ENCODE peak calls at places on chromosomes 16 and 17, in eight cellular contexts. X is heart left ventricle, V is GM23248, B is hepatocyte, Y is IMR-90, L is ovary, W is mammary epithelial cell, N is left ventricle myocardium inferior. U is an unnamed sample.
A peak's percentile ranks its signal among the peaks of the same experiment; 100 is the strongest.

GRCh38 chr17:57431415-57431814 is 175.1 kb downstream of the MSI2 start:
- DNase-seq in N (no peak), Y (no peak), X (no peak), V (no peak), W (no peak), B (no peak), L (no peak), U (no peak)

GRCh38 chr17:66405836-66406679 is 103.6 kb downstream of the PRKCA start:
- DNase-seq in L (no peak), N (no peak), B (no peak), X (no peak), W (no peak), V (no peak), Y (no peak), U (no peak)

GRCh38 chr16:89890886-89891657 is 17.7 kb downstream of the TCF25 start:
- DNase-seq in V (no peak), B (no peak), N (no peak), W (peak; percentile 21), L (no peak), Y (no peak), X (no peak), U (no peak)

GRCh38 chr17:82920150-82920549 is 80.3 kb upstream of the ZNF750 start:
- DNase-seq in V (no peak), N (no peak), Y (no peak), B (no peak), W (no peak), L (no peak), X (no peak), U (no peak)

GRCh38 chr17:56314026-56314425 is 160.8 kb downstream of the ANKFN1 start:
- DNase-seq in B (no peak), V (peak; percentile 24), W (no peak), Y (peak; percentile 11), N (no peak), L (no peak), X (no peak), U (no peak)

GRCh38 chr17:50303051-50303450 is 28.8 kb downstream of the TMEM92 start:
- DNase-seq in W (no peak), X (no peak), Y (no peak), L (no peak), N (no peak), B (no peak), V (no peak), U (no peak)

GRCh38 chr16:29926675-29927522 is 873 bp upstream of the KCTD13 start:
- DNase-seq in N (no peak), Y (peak; percentile 23), L (peak; percentile 47), B (peak; percentile 44), V (peak; percentile 69), X (no peak), W (no peak), U (no peak)

GRCh38 chr17:33461051-33461450 is 168.0 kb upstream of the ASIC2 start:
- DNase-seq in X (no peak), W (no peak), L (no peak), V (no peak), Y (no peak), B (no peak), N (no peak), U (no peak)

GRCh38 chr16:56860226-56861020 is 4.6 kb upstream of the SLC12A3 start:
- DNase-seq in W (no peak), Y (no peak), B (no peak), N (no peak), V (no peak), X (no peak), L (no peak), U (no peak)

GRCh38 chr16:53576228-53576627 is 73.2 kb upstream of the AKTIP start:
- DNase-seq in X (no peak), B (no peak), L (no peak), W (no peak), N (no peak), V (no peak), Y (no peak), U (no peak)

GRCh38 chr16:85385463-85386331 is 227.4 kb upstream of the GSE1 start:
- DNase-seq in L (peak; percentile 19), Y (no peak), N (peak; percentile 10), B (no peak), X (peak; percentile 13), V (no peak), W (no peak), U (no peak)

GRCh38 chr17:41666336-41666680 is 22.4 kb upstream of the EIF1 start:
- DNase-seq in X (no peak), W (peak; percentile 59), V (peak; percentile 47), N (no peak), B (peak; percentile 75), Y (peak; percentile 78), L (no peak), U (no peak)

GRCh38 chr17:6435051-6435450 is at the start of gene AIPL1:
- DNase-seq in Y (no peak), X (no peak), V (no peak), L (no peak), B (no peak), W (no peak), N (no peak), U (no peak)

GRCh38 chr17:45282683-45283644 is 21.1 kb upstream of the SPATA32 start:
- DNase-seq in X (no peak), B (peak; percentile 58), V (peak; percentile 49), L (peak; percentile 71), Y (peak; percentile 88), W (no peak), N (peak; percentile 51), U (peak; percentile 96)

GRCh38 chr16:87931504-87931903 is 4.8 kb downstream of the CA5A start:
- DNase-seq in L (peak; percentile 20), W (no peak), X (no peak), N (no peak), V (no peak), Y (no peak), B (peak; percentile 40), U (no peak)

DNA sequence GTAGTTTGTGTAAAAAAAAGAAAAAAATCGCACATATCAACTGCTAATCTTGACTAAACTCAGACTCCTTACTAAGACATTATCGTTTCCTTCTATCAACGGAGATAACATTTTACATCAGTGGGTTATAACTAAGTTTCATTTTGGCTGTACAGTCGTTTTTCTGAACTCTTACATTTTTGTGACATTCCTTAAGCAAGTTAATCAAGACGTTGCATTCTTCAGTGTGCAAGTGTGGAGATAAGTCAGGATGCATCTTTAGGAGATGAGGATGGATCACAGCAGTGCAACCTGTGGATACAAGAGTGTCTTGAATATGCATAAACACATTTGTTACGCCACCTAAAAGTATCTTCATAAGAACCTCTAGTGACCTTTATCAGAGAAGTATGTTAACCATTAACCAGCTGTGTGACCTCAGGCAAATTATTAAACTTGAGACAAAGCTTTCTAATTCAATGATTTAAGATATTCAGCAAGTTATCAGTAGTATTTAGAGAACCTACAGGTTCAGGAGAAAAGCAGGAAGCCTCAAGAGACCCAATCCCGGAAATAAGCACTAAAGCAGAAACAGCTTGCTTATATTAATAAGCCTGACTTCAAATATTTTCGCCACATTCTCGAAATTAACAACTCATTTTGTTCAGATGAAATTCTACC is 9.4 kb downstream of the CMC2 start:
- DNase-seq in V (peak; percentile 12), L (no peak), X (no peak), B (peak; percentile 45), W (no peak), N (no peak), Y (no peak), U (no peak)
- H3K4me3 ChIP-seq in V (no peak overlapping the region), L (no peak overlapping the region), X (peak overlapping the region; percentile 7), B (peak overlapping the region; percentile 1), W (no peak overlapping the region), N (peak overlapping the region; percentile 42), Y (no peak overlapping the region), U (no peak overlapping the region)

GRCh38 chr16:66519482-66519881 is 30.4 kb downstream of the TK2 start:
- DNase-seq in V (no peak), X (no peak), N (no peak), Y (no peak), B (no peak), W (no peak), L (no peak), U (no peak)

GRCh38 chr16:66517586-66518263 is 32.2 kb downstream of the TK2 start:
- DNase-seq in L (peak; percentile 63), Y (no peak), V (no peak), B (no peak), X (no peak), N (peak; percentile 50), W (no peak), U (no peak)

GRCh38 chr16:66516808-66517585 is 32.9 kb downstream of the TK2 start:
- DNase-seq in L (peak; percentile 99), N (peak; percentile 97), B (peak; percentile 94), V (peak; percentile 89), W (peak; percentile 97), Y (peak; percentile 99), X (peak; percentile 97), U (peak; percentile 98)

GRCh38 chr16:66515543-66516171 is 34.3 kb downstream of the TK2 start:
- DNase-seq in L (peak; percentile 53), V (peak; percentile 80), X (no peak), Y (peak; percentile 37), N (no peak), W (no peak), B (peak; percentile 34), U (no peak)

GRCh38 chr16:66516172-66516807 is 33.6 kb downstream of the TK2 start:
- DNase-seq in W (no peak), V (peak; percentile 65), N (no peak), L (no peak), B (no peak), X (no peak), Y (no peak), U (no peak)
- H3K4me1 ChIP-seq in W (peaks cover 63% of the 10 kb centered on the region), V (peaks cover 46% of the 10 kb centered on the region), N (peaks cover 84% of the 10 kb centered on the region), L (peaks cover 25% of the 10 kb centered on the region), B (peaks cover 15% of the 10 kb centered on the region), X (peaks cover 73% of the 10 kb centered on the region), Y (peaks cover 35% of the 10 kb centered on the region), U (peaks cover 71% of the 10 kb centered on the region)

DNA sequence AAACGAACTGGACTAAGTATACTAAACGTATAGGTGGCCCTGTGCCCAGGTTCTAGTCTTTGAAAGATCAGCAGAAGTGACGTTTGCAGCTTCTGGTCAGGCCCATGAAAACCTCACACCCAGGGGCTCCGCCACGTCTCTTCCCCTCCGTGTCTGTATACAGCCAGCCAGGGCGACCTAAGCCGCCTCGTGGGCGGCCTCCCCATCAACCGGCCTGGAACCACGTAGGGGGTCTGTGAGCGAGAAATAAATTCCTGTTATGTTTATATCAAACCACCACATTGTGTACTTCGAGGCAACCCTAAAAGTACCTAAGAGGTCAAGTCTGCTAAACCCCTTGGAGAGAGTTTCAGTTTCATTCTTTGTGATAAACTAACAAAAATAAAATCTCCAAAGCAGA is 6.8 kb downstream of the TK1 start:
- DNase-seq in Y (peak; percentile 50), X (no peak), W (no peak), B (no peak), L (no peak), N (no peak), V (no peak), U (no peak)
- H3K4me3 ChIP-seq in Y (peak overlapping the region; percentile 35), X (no peak overlapping the region), W (no peak overlapping the region), B (no peak overlapping the region), L (no peak overlapping the region), N (no peak overlapping the region), V (no peak overlapping the region), U (no peak overlapping the region)

DNA sequence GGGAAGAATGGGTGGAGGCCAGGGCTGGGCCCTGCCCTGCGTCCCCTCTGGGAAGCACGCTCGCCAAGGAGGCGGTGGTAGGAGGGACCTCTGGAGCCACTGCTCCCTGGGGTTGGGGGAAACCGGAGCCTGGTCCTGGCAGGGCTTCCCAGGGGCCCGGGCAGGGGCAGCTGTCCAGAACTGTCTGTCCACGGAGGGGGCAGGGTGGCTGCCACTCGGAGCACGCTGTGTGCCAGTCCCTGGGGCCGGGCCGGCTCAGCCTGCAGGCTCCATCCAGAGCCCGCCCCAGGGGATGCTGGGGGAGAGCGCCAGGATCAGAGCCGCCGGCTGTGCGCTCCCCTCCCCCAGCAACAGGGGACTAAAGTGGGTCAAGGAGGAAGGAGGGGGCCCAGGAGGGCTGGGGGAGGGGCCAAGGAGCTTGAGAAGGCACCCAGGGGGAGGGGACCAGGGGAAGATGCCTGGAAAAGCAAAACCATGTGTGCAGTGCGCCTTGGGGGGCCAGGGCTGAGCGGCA is 21.4 kb downstream of the ZNF423 start:
- DNase-seq in N (peak; percentile 75), L (peak; percentile 79), V (peak; percentile 17), X (peak; percentile 71), B (peak; percentile 87), Y (no peak), W (no peak), U (peak; percentile 88)
- H3K4me1 ChIP-seq in N (peaks cover 82% of the 10 kb centered on the region), L (peaks cover 40% of the 10 kb centered on the region), V (no peaks in the 10 kb centered on the region), X (peaks cover 77% of the 10 kb centered on the region), B (peaks cover 81% of the 10 kb centered on the region), Y (no peaks in the 10 kb centered on the region), W (no peaks in the 10 kb centered on the region), U (peaks cover 81% of the 10 kb centered on the region)

U was measured in gastrocnemius medialis.